ENCODE peak calls at places on chromosomes 16 and 17, in five cellular contexts. H is WTC11; A is stimulated activated CD8-positive, alpha-beta memory T cell treated with anti-CD3 and anti-CD28 coated beads, Interleukin-12 subunit alpha, Interleukin-12 subunit beta, amount 100 ng/mL, for 4 hours; C is CD8-positive, alpha-beta T cell; K is HTR-8/SVneo. U is an unnamed sample.

GRCh38 chr17:42179335-42179734 is 1.6 kb downstream of the KCNH4 start:
- DNase-seq in H (no peak), A (no peak), C (no peak), K (no peak), U (no peak)

GRCh38 chr16:89786474-89787364 is 29.7 kb downstream of the FANCA start:
- DNase-seq in H (no peak), A (no peak), C (no peak), K (no peak), U (no peak)

GRCh38 chr17:69761011-69761410 is 314.0 kb upstream of the KCNJ16 start:
- DNase-seq in H (no peak), A (no peak), C (no peak), K (no peak), U (no peak)

GRCh38 chr17:82242977-82243647 is 14.3 kb downstream of the SLC16A3 start:
- DNase-seq in H (no peak), A (no peak), C (no peak), K (no peak), U (no peak)

GRCh38 chr17:58802188-58802587 is 46.5 kb downstream of the PPM1E start:
- DNase-seq in H (no peak), A (no peak), C (no peak), K (no peak), U (no peak)

GRCh38 chr17:14149751-14150150 is 80.4 kb downstream of the COX10 start:
- DNase-seq in H (no peak), A (no peak), C (no peak), K (no peak), U (no peak)

GRCh38 chr16:88407807-88408206 is 25.0 kb downstream of the ZNF469 start:
- DNase-seq in H (no peak), A (no peak), C (no peak), K (no peak), U (no peak)

GRCh38 chr16:20740007-20740883 is 1.4 kb downstream of the THUMPD1 start:
- DNase-seq in H (no peak), A (no peak), C (peak), K (no peak), U (peak)

GRCh38 chr16:49532873-49533272 is 159.3 kb downstream of the C16orf78 start:
- DNase-seq in H (no peak), A (no peak), C (no peak), K (no peak), U (no peak)

GRCh38 chr17:77245162-77245926 is 104.6 kb downstream of the SEC14L1 start:
- DNase-seq in H (no peak), A (no peak), C (no peak), K (no peak), U (no peak)

GRCh38 chr16:27177031-27177774 is 26.1 kb upstream of the KDM8 start:
- DNase-seq in H (no peak), A (no peak), C (no peak), K (peak), U (no peak)

GRCh38 chr16:50761276-50761675 is 19.4 kb downstream of the CYLD start:
- DNase-seq in H (no peak), A (no peak), C (no peak), K (no peak), U (no peak)

GRCh38 chr16:67928561-67929364 is 2.9 kb downstream of the CTRL start:
- DNase-seq in H (peak), A (peak), C (peak), K (peak), U (peak)

GRCh38 chr17:18380471-18381157 is 3.0 kb downstream of the EVPLL start:
- DNase-seq in H (no peak), A (no peak), C (no peak), K (no peak), U (no peak)

GRCh38 chr16:75481475-75481874 is 13.8 kb downstream of the CHST6 start:
- DNase-seq in H (no peak), A (no peak), C (no peak), K (no peak), U (no peak)

GRCh38 chr16:87684106-87684677 is 81.6 kb downstream of the KLHDC4 start:
- DNase-seq in H (no peak), A (no peak), C (no peak), K (no peak), U (no peak)

GRCh38 chr16:483351-484075 is 44.0 kb upstream of the CAPN15 start:
- DNase-seq in H (no peak), A (no peak), C (no peak), K (no peak), U (no peak)

GRCh38 chr16:81755915-81756644 is 23.0 kb upstream of the PLCG2 start:
- DNase-seq in H (no peak), A (no peak), C (no peak), K (no peak), U (no peak)

GRCh38 chr16:66357523-66357928 is 9.0 kb upstream of the CDH5 start:
- DNase-seq in H (peak), A (no peak), C (no peak), K (peak), U (no peak)

GRCh38 chr17:57562231-57562630 is 182.9 kb downstream of the CCDC182 start:
- DNase-seq in H (no peak), A (no peak), C (no peak), K (no peak), U (no peak)

GRCh38 chr16:57830890-57831484 is 28.7 kb upstream of the KIFC3 start:
- DNase-seq in H (no peak), A (no peak), C (no peak), K (no peak), U (no peak)

GRCh38 chr16:9260665-9261064 is 169.2 kb downstream of the HAPSTR1 start:
- DNase-seq in H (no peak), A (no peak), C (no peak), K (no peak), U (no peak)

GRCh38 chr17:64580384-64581307 is 73.9 kb downstream of the CEP95 start:
- DNase-seq in H (no peak), A (no peak), C (no peak), K (no peak), U (no peak)

U was measured in T-helper 1 cell.